ENCODE peak calls at places on chromosomes 6 and 20, in seven cellular contexts. Y, U, A, O, T, P and N are unnamed samples.

GRCh38 chr6:71333700-71334099 is 45.1 kb downstream of the OGFRL1 start:
- DNase-seq in Y (no peak), U (peak; percentile 90), A (no peak), O (peak; percentile 32), T (peak; percentile 30), P (peak; percentile 93), N (no peak)

GRCh38 chr6:106927531-106928398 is 46.8 kb downstream of the CD24 start:
- DNase-seq in Y (peak; percentile 90), U (peak; percentile 22), A (no peak), O (peak; percentile 79), T (peak; percentile 41), P (peak; percentile 48), N (peak; percentile 69)

GRCh38 chr6:33207569-33208088 is 671 bp upstream of the RING1 start:
- DNase-seq in Y (peak; percentile 73), U (peak; percentile 57), A (no peak), O (peak; percentile 80), T (peak; percentile 60), P (peak; percentile 86), N (no peak)

GRCh38 chr6:77038801-77039200 is 424.5 kb downstream of the HTR1B start:
- DNase-seq in Y (no peak), U (peak; percentile 18), A (no peak), O (no peak), T (no peak), P (peak; percentile 69), N (no peak)

GRCh38 chr6:136920858-136921520 is 1.1 kb upstream of the SLC35D3 start:
- DNase-seq in Y (peak; percentile 61), U (peak; percentile 15), A (no peak), O (peak; percentile 12), T (peak; percentile 14), P (peak; percentile 40), N (no peak)

GRCh38 chr6:13461805-13462204 is 25.6 kb downstream of the GFOD1 start:
- DNase-seq in Y (no peak), U (peak; percentile 53), A (no peak), O (no peak), T (no peak), P (no peak), N (no peak)

GRCh38 chr6:143982968-143983367 is 25.1 kb downstream of the PLAGL1 start:
- DNase-seq in Y (no peak), U (no peak), A (no peak), O (no peak), T (no peak), P (no peak), N (no peak)

GRCh38 chr6:64712606-64713005 is 994.4 kb downstream of the EYS start:
- DNase-seq in Y (no peak), U (peak; percentile 9), A (no peak), O (no peak), T (no peak), P (no peak), N (no peak)

GRCh38 chr6:159180001-159180400 is 10.8 kb downstream of the FNDC1 start:
- DNase-seq in Y (no peak), U (no peak), A (no peak), O (no peak), T (no peak), P (peak; percentile 47), N (no peak)

GRCh38 chr6:118735320-118735719 is 83.9 kb upstream of the CEP85L start:
- DNase-seq in Y (peak; percentile 83), U (peak; percentile 23), A (no peak), O (no peak), T (peak; percentile 49), P (no peak), N (peak; percentile 13)

GRCh38 chr20:16241911-16242310 is 331.3 kb downstream of the KIF16B start:
- DNase-seq in Y (no peak), U (no peak), A (peak; percentile 2), O (peak; percentile 33), T (no peak), P (no peak), N (no peak)

GRCh38 chr6:121142093-121142492 is 192.2 kb downstream of the TBC1D32 start:
- DNase-seq in Y (no peak), U (no peak), A (no peak), O (no peak), T (no peak), P (peak; percentile 9), N (no peak)

GRCh38 chr6:117512056-117512828 is 29.8 kb downstream of the DCBLD1 start:
- DNase-seq in Y (no peak), U (no peak), A (no peak), O (no peak), T (no peak), P (peak; percentile 37), N (no peak)

DNA sequence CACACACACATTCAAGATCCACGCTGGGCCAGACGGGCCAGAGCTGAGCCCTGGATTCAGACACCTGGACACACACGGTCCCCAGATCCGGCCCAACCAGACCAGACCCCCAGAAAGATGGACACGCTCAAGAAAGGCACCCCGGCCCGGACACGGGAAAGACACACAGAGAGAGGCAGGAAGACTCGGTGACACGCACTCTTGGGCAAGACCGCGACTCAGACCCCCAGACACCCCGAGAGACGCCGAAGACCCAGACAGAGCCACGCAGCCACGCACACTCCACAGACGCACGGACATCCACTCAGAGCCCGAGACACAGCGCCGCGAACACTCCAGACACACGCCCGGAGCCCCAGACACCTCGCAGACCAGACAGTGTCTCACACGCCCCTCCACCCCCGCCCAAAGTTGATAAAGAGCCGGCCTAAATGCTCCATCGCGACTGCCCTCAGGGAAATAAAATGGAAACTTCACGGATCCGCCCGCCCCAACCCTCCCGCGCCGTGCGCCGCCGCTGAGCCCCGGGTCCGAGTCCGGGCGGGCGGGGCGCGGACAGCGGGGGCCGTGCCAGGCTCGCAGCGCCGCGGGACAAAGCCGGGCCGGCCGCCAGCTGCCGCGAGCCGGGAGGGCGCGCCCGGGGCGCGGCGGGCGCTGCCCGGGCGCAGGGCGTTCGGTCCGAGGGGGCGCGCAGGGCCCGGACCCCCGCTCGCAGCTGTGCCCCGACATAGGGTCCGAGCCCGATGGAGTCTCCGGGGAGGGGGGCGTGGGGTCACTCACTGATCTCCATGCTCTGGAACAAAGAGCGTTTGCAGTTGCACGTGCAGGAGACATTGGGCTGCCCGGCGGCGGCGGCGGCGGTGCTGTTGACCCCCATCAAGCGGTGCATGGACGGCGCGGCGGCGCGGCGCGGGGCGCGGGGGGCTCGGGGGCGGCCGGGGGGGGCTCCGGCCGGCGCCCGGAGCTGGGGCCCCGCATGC is 831 bp downstream of the PMEPA1 start:
- DNase-seq in Y (no peak), U (no peak), A (no peak), O (peak; percentile 56), T (peak; percentile 38), P (peak; percentile 72), N (no peak)
- TF ChIP-seq EZH2 in Y (no peak), U (peak; percentile 80), A (no peak), O (no peak), T (no peak), P (no peak), N (no peak)

DNA sequence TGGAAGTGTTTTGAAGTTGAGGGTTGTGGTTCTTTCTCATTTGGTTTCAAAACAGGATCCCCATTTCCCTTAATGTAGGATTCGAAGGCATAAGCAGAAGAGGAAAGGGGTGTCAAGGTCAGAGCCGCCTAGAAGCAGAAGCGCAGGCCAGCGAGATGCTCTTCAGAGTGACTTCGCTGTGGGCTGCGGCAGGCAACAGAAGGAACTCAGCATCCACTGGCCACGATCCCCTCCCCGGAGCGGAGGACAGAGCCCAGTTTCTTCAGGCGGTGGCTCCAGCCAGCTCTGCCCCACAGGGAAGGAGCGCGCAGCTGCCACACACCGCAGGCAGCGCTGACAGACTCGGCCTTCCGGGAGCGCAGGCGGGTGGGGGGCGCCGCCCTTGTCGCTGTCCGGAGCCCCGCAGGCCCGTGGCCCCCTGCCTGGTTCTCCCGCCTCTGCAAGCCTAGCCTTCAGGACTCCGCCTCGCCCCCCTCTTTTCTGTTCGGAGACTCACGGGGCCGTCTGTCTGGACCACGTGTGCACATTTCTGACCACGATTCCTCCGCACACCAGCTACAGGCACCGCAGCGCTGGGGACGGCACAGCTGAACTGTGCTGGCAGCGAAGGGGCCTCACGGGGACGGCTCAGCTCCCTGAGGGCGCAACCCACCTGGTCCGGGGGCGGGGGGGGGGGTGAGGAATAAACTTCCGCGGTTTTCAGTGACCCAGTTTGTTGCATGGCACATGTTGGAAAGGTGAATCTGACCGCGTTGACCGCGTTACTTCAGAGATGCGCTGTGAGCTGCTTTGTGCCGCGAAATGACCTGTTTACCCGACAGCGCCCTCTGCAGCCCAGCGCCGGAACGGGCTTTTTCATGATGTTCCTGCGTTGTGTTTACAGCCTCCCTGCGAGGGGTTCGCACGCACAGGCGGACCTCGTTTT is 26.1 kb downstream of the TTLL2 start:
- DNase-seq in Y (peak; percentile 96), U (peak; percentile 37), A (peak; percentile 52), O (peak; percentile 90), T (peak; percentile 76), P (peak; percentile 46), N (peak; percentile 44)
- TF ChIP-seq EZH2 in Y (no peak), U (no peak), A (no peak), O (no peak), T (no peak), P (no peak), N (no peak)

GRCh38 chr6:83861077-83861476 is 1.6 kb downstream of the CYB5R4 start:
- DNase-seq in Y (no peak), U (no peak), A (no peak), O (no peak), T (no peak), P (no peak), N (no peak)
- TF ChIP-seq EZH2 in Y (no peak), U (no peak), A (no peak), O (no peak), T (no peak), P (no peak), N (no peak)

DNA sequence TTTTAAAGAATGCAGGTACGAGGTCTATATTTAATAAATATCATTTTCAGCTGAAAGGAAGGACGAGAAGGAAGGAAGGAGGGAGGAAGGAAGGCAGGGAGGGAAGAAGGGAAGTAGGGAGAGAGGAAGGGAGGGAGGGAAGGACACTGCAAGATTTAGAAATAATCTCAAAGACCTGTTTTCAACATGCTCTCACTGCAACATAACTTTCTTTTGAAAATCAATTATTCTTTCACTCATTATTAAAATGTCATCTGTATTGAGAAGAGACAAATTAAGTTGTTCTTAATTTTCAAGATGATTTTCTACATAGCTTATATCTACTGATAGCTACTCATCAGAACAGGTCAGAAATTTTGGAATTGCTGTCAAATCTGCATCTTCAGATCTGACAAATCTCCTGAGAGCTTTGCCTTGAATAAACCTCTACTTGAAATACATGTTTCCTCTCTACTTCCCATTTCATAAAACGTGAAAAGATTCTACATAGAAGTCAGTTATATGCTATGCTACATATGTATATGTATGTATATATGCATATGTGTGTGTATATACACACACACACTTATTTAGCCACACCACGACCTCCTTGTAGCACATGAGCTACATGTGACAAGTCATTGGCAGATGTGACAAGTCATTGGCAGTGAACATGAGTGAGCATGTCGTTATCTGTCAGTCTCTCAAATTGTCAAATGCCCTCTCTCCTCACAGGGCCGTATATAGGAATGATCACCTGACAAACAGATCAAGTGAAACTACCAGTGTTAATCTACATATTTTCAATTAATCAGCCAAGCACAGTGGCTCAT is 241.6 kb downstream of the LY86 start:
- DNase-seq in Y (no peak), U (no peak), A (no peak), O (no peak), T (no peak), P (no peak), N (no peak)
- TF ChIP-seq EZH2 in Y (no peak), U (no peak), A (no peak), O (no peak), T (no peak), P (no peak), N (no peak)